ENCODE peak calls at places on chromosomes 12 and 14, in ten cellular contexts. Q, N, W, G, S, A, E, B, X and D are unnamed samples.

GRCh38 chr12:18684430-18684829 is 53.4 kb downstream of the PLCZ1 start:
- DNase-seq in G (no peak), E (no peak), W (no peak), N (no peak), S (no peak), B (no peak), Q (no peak), X (no peak), A (no peak), D (no peak)

GRCh38 chr12:32589165-32589891 is 89.8 kb upstream of the DNM1L start:
- DNase-seq in X (no peak), Q (no peak), G (no peak), S (no peak), W (no peak), N (no peak), B (no peak), E (peak), A (no peak), D (peak)

GRCh38 chr14:23763394-23763793 is 127.2 kb downstream of the DHRS2 start:
- DNase-seq in A (no peak), G (no peak), Q (no peak), W (no peak), X (no peak), S (no peak), E (no peak), B (no peak), N (no peak), D (no peak)

GRCh38 chr12:126055521-126055920 is 990.3 kb downstream of the AACS start:
- DNase-seq in G (no peak), X (no peak), Q (no peak), B (no peak), E (no peak), W (no peak), A (no peak), S (no peak), N (no peak), D (no peak)

GRCh38 chr12:47741340-47741703 is 16.0 kb upstream of the ENDOU start:
- DNase-seq in G (no peak), A (peak), W (peak), S (no peak), E (peak), Q (peak), B (peak), N (peak), X (peak), D (peak)

GRCh38 chr12:67080637-67081036 is 188.5 kb upstream of the CAND1 start:
- DNase-seq in B (no peak), W (no peak), Q (no peak), S (no peak), E (no peak), G (no peak), A (no peak), N (no peak), X (no peak), D (no peak)

GRCh38 chr12:12974211-12974610 is 22.2 kb upstream of the GPRC5D start:
- DNase-seq in S (no peak), N (no peak), E (no peak), G (no peak), A (peak), X (no peak), B (no peak), W (no peak), Q (no peak), D (no peak)

GRCh38 chr12:49939707-49940106 is 10.8 kb upstream of the AQP2 start:
- DNase-seq in E (no peak), N (no peak), Q (no peak), X (no peak), A (no peak), S (peak), G (no peak), W (no peak), B (no peak), D (no peak)

GRCh38 chr12:57135939-57136338 is 7.7 kb downstream of the LRP1 start:
- DNase-seq in Q (peak), A (no peak), W (no peak), N (no peak), B (no peak), S (peak), E (no peak), X (no peak), G (no peak), D (no peak)

GRCh38 chr14:103140316-103141109 is 17.3 kb downstream of the TNFAIP2 start:
- DNase-seq in X (no peak), B (no peak), S (no peak), A (no peak), E (no peak), W (no peak), G (no peak), Q (no peak), N (no peak), D (no peak)

GRCh38 chr14:95515080-95515489 is 1.4 kb downstream of the SYNE3 start:
- DNase-seq in Q (no peak), W (no peak), B (peak), G (no peak), E (peak), N (peak), A (peak), S (peak), X (no peak), D (peak)

GRCh38 chr14:21668377-21668776 is 5.2 kb downstream of the OR4E1 start:
- DNase-seq in G (peak), W (no peak), A (no peak), E (no peak), Q (no peak), X (no peak), S (no peak), B (no peak), N (no peak), D (no peak)

GRCh38 chr12:13196302-13196921 is at the start of gene EMP1:
- DNase-seq in X (peak), W (peak), B (peak), N (peak), S (no peak), E (peak), A (peak), Q (peak), G (peak), D (peak)